ENCODE peak calls at places on chromosomes 5 and 9, in five cellular contexts. B is astrocyte of the spinal cord, Q is SK-N-SH, X is amniotic epithelial cell, L is testis. M is an unnamed sample.

GRCh38 chr9:98217255-98217654 is 24.8 kb upstream of the CORO2A start:
- DNase-seq in B (no peak), L (no peak), X (no peak), Q (no peak), M (no peak)

GRCh38 chr5:4758550-4758949 is 381.6 kb upstream of the ADAMTS16 start:
- DNase-seq in B (no peak), X (no peak), Q (no peak), L (no peak), M (peak)

GRCh38 chr5:135208555-135209494 is 174.8 kb upstream of the PITX1 start:
- DNase-seq in B (peak), Q (no peak), X (peak), L (no peak), M (peak)

GRCh38 chr5:5257761-5258160 is 117.6 kb downstream of the ADAMTS16 start:
- DNase-seq in L (no peak), B (no peak), X (no peak), Q (no peak), M (no peak)

GRCh38 chr9:127883959-127884358 is 6.5 kb upstream of the AK1 start:
- DNase-seq in Q (no peak), X (no peak), L (no peak), B (no peak), M (no peak)

GRCh38 chr9:137028281-137029057 is 432 bp upstream of the ABCA2 start:
- DNase-seq in L (peak), X (no peak), B (no peak), Q (peak), M (peak)

GRCh38 chr9:88187631-88188030 is 49.4 kb upstream of the SPATA31C2 start:
- DNase-seq in X (no peak), Q (no peak), L (no peak), B (no peak), M (no peak)

GRCh38 chr9:134964271-134964670 is 46.6 kb upstream of the FCN1 start:
- DNase-seq in Q (no peak), L (no peak), B (no peak), X (no peak), M (no peak)

GRCh38 chr9:18480649-18481048 is 6.7 kb downstream of the ADAMTSL1 start:
- DNase-seq in Q (no peak), X (no peak), B (peak), L (no peak), M (no peak)

GRCh38 chr5:152058267-152058666 is 133.6 kb upstream of the GLRA1 start:
- DNase-seq in X (no peak), L (peak), B (no peak), Q (no peak), M (no peak)

GRCh38 chr5:42531611-42532010 is 108.4 kb downstream of the GHR start:
- DNase-seq in B (no peak), X (no peak), Q (no peak), L (no peak), M (no peak)

GRCh38 chr5:140988036-140988997 is 22.0 kb downstream of the PCDHAC2 start:
- DNase-seq in Q (no peak), L (no peak), B (no peak), X (no peak), M (no peak)